ENCODE peak calls at places on chromosomes 5 and 9, in seven cellular contexts. R, E, X, P, T, I and F are unnamed samples.
A peak's percentile ranks its signal among the peaks of the same experiment; 100 is the strongest.

GRCh38 chr5:135458921-135459331 is 6.8 kb upstream of the TIFAB start:
- DNase-seq in R (peak; percentile 52), E (peak; percentile 32), X (peak; percentile 7), P (no peak), T (no peak), I (no peak), F (peak; percentile 41)

GRCh38 chr9:91486699-91487497 is 63.3 kb upstream of the NFIL3 start:
- DNase-seq in R (no peak), E (no peak), X (no peak), P (no peak), T (no peak), I (no peak), F (peak; percentile 75)

GRCh38 chr9:93268551-93269314 is 84.8 kb downstream of the WNK2 start:
- DNase-seq in R (no peak), E (no peak), X (no peak), P (peak; percentile 95), T (no peak), I (peak; percentile 14), F (no peak)

GRCh38 chr5:78162253-78162862 is 132.1 kb downstream of the AP3B1 start:
- DNase-seq in R (no peak), E (peak; percentile 7), X (peak; percentile 41), P (peak; percentile 18), T (peak; percentile 63), I (peak; percentile 47), F (peak; percentile 45)

GRCh38 chr5:135437796-135438560 is 9.2 kb downstream of the DCANP1 start:
- DNase-seq in R (peak; percentile 46), E (peak; percentile 79), X (peak; percentile 44), P (no peak), T (no peak), I (peak; percentile 72), F (peak; percentile 94)

GRCh38 chr9:13688990-13689600 is 409.6 kb upstream of the MPDZ start:
- DNase-seq in R (no peak), E (peak; percentile 32), X (no peak), P (no peak), T (peak; percentile 46), I (peak; percentile 15), F (peak; percentile 20)

GRCh38 chr5:135391123-135391868 is 7.7 kb downstream of the MACROH2A1 start:
- DNase-seq in R (no peak), E (no peak), X (no peak), P (no peak), T (no peak), I (no peak), F (peak; percentile 90)

GRCh38 chr5:132233811-132234683 is 6.4 kb upstream of the P4HA2 start:
- DNase-seq in R (no peak), E (no peak), X (no peak), P (no peak), T (no peak), I (no peak), F (no peak)

GRCh38 chr5:15702102-15702501 is 202.1 kb downstream of the FBXL7 start:
- DNase-seq in R (no peak), E (no peak), X (no peak), P (peak; percentile 53), T (peak; percentile 33), I (peak; percentile 15), F (peak; percentile 67)

GRCh38 chr5:31581498-31582099 is 49.5 kb downstream of the C5orf22 start:
- DNase-seq in R (no peak), E (peak; percentile 65), X (peak; percentile 22), P (peak; percentile 49), T (peak; percentile 65), I (peak; percentile 51), F (peak; percentile 78)

GRCh38 chr5:132190161-132190817 is 37.4 kb downstream of the P4HA2 start:
- DNase-seq in R (peak; percentile 57), E (peak; percentile 74), X (peak; percentile 51), P (peak; percentile 81), T (peak; percentile 91), I (peak; percentile 80), F (peak; percentile 82)

GRCh38 chr5:125394661-125395280 is 648.3 kb upstream of the ZNF608 start:
- DNase-seq in R (peak; percentile 80), E (peak; percentile 57), X (no peak), P (no peak), T (no peak), I (no peak), F (no peak)

GRCh38 chr9:935348-935965 is 41.0 kb upstream of the DMRT3 start:
- DNase-seq in R (peak; percentile 62), E (peak; percentile 46), X (no peak), P (no peak), T (no peak), I (peak; percentile 33), F (peak; percentile 41)

GRCh38 chr5:36047375-36048160 is 19.1 kb downstream of the UGT3A2 start:
- DNase-seq in R (no peak), E (no peak), X (no peak), P (no peak), T (no peak), I (no peak), F (no peak)

GRCh38 chr5:346229-346935 is 24.9 kb downstream of the AHRR start:
- DNase-seq in R (no peak), E (no peak), X (no peak), P (no peak), T (peak; percentile 27), I (no peak), F (no peak)

GRCh38 chr9:110089681-110090370 is 118.1 kb downstream of the C9orf152 start:
- DNase-seq in R (peak; percentile 95), E (peak; percentile 68), X (no peak), P (no peak), T (no peak), I (peak; percentile 59), F (no peak)

GRCh38 chr9:110081395-110081794 is 126.6 kb downstream of the C9orf152 start:
- DNase-seq in R (no peak), E (no peak), X (no peak), P (peak; percentile 40), T (no peak), I (no peak), F (peak; percentile 68)

GRCh38 chr9:110083866-110084265 is 124.1 kb downstream of the C9orf152 start:
- DNase-seq in R (no peak), E (no peak), X (no peak), P (no peak), T (no peak), I (no peak), F (peak; percentile 41)

GRCh38 chr9:110088099-110088498 is 119.9 kb downstream of the C9orf152 start:
- DNase-seq in R (no peak), E (peak; percentile 9), X (no peak), P (no peak), T (no peak), I (no peak), F (no peak)

DNA sequence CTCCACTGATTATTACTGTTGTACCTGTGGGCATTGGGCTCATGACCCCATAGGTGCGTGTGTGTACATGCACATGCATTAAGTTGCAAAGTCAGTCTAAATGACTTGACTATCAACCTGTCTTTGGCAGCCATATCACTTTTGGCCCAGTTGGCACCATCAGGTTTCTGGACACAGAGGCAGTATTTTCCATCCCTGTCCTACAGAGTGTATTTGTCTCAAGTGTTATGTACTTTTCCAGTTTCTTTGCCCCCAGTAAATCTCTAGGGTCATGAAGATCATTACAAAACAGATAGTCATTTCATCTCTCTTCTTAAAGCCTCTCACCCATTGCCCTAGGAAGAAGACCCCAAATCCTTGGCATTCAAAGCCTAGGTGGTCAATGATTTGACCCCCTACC is 121.4 kb downstream of the C9orf152 start:
- DNase-seq in R (no peak), E (no peak), X (no peak), P (no peak), T (no peak), I (no peak), F (no peak)
- TF ChIP-seq EZH2 in R (no peak), E (no peak), X (no peak), P (no peak), T (no peak), I (no peak), F (no peak)

GRCh38 chr5:55027589-55027988 is 3.5 kb downstream of the GZMK start:
- DNase-seq in R (no peak), E (no peak), X (no peak), P (no peak), T (no peak), I (no peak), F (no peak)

GRCh38 chr5:55033568-55033967 is 9.5 kb downstream of the GZMK start:
- DNase-seq in R (no peak), E (no peak), X (no peak), P (no peak), T (no peak), I (no peak), F (no peak)

GRCh38 chr5:55031492-55031891 is 7.4 kb downstream of the GZMK start:
- DNase-seq in R (no peak), E (no peak), X (no peak), P (no peak), T (no peak), I (no peak), F (peak; percentile 12)

GRCh38 chr5:55030220-55030619 is 6.2 kb downstream of the GZMK start:
- DNase-seq in R (no peak), E (no peak), X (no peak), P (no peak), T (no peak), I (no peak), F (no peak)

GRCh38 chr5:55030676-55031445 is 6.8 kb downstream of the GZMK start:
- DNase-seq in R (no peak), E (no peak), X (no peak), P (no peak), T (no peak), I (no peak), F (no peak)
- H3K9me2 ChIP-seq in R (no peaks in the 10 kb centered on the region), E (no peaks in the 10 kb centered on the region), X (no peaks in the 10 kb centered on the region), P (no peaks in the 10 kb centered on the region), T (no peaks in the 10 kb centered on the region), I (no peaks in the 10 kb centered on the region), F (no peaks in the 10 kb centered on the region)

DNA sequence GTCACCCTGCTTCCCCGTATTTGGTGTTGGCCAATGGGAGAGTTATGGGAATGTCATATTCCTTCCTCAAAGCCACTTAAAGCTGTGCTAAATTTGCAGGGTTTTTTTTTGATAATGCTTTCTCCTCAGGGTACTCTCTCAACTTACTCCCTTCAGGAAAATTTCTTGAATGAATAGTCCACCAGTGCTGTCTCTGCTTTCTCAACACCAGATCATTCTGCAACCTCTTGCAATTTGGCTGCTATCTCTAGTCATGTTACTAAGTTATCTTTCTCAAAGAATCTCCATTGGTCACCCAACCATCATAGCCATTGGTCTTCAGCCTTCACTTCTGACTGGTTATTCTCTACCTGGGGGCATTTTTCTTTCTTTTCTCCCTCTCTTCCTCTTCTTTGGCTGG is 13.4 kb upstream of the TNFAIP8 start:
- DNase-seq in R (no peak), E (no peak), X (no peak), P (no peak), T (no peak), I (no peak), F (no peak)
- H3K27ac ChIP-seq in R (no peak overlapping the region), E (no peak overlapping the region), X (no peak overlapping the region), P (peak overlapping the region; percentile 95), T (no peak overlapping the region), I (no peak overlapping the region), F (no peak overlapping the region)

DNA sequence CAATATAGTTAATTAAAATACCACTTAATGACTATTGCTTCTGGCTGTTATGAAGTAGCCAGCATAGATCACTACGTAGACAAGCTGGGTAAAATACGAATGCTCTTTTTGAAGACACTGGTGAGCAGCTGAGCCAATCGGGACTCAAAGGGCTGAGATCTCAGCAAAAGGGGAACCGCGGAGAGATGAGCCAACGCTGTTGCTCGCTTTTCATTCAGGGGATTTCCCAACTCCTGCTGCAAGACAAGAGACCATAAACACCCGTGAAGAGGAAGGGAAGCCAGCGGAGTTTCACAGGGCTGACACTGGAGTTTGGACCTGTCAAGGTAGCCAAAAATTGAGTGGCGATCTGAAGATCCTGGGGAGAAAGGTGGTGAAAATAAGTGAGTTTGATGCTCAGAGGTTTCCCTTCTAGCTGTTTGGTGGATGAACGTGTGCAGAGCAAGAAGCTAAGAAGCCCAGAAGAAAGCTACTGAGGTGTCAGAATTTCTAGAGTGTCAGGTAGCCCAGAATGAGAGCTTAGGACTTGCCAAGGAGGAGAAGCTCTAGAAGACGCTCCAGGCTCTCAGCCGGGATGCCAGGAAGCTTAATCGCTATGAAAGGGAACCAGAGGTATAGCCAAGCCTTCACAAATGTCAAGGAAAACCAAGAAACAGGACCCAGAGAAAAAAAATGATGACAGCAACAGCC is 79.6 kb upstream of the RNU6ATAC start:
- DNase-seq in R (no peak), E (no peak), X (no peak), P (peak; percentile 74), T (no peak), I (no peak), F (peak; percentile 55)
- TF ChIP-seq EZH2 in R (no peak), E (no peak), X (no peak), P (no peak), T (no peak), I (no peak), F (no peak)